ENCODE peak calls at places on chromosomes 13 and 19, in seven cellular contexts. One of them, this sample, is unnamed.
A peak's percentile ranks its signal among the peaks of the same experiment; 100 is the strongest.

GRCh38 chr19:50798943-50799851 is 9.0 kb downstream of the ACP4 start:
- DNase-seq in colonic mucosa: no peak
- DNase-seq in lower lobe of right lung: no peak
- DNase-seq in PC-3: no peak
- DNase-seq in CD8-positive, alpha-beta T cell: no peak
- DNase-seq in right lobe of liver: no peak
- DNase-seq in IMR-90: no peak
- DNase-seq in this sample: no peak

GRCh38 chr19:7550987-7551761 is 15.7 kb downstream of the PNPLA6 start:
- DNase-seq in right lobe of liver: no peak
- DNase-seq in lower lobe of right lung: peak; percentile 88
- DNase-seq in IMR-90: peak; percentile 30
- DNase-seq in colonic mucosa: peak; percentile 83
- DNase-seq in PC-3: peak; percentile 40
- DNase-seq in CD8-positive, alpha-beta T cell: peak; percentile 24
- DNase-seq in this sample: no peak

GRCh38 chr13:32136061-32136460 is 104.5 kb downstream of the FRY start:
- DNase-seq in right lobe of liver: no peak
- DNase-seq in CD8-positive, alpha-beta T cell: no peak
- DNase-seq in PC-3: no peak
- DNase-seq in lower lobe of right lung: no peak
- DNase-seq in colonic mucosa: no peak
- DNase-seq in IMR-90: no peak
- DNase-seq in this sample: no peak

GRCh38 chr19:5086725-5087439 is 118.0 kb downstream of the KDM4B start:
- DNase-seq in CD8-positive, alpha-beta T cell: no peak
- DNase-seq in colonic mucosa: no peak
- DNase-seq in lower lobe of right lung: no peak
- DNase-seq in PC-3: peak; percentile 29
- DNase-seq in right lobe of liver: no peak
- DNase-seq in IMR-90: no peak
- DNase-seq in this sample: no peak

GRCh38 chr19:29841559-29842367 is 30.0 kb downstream of the CCNE1 start:
- DNase-seq in PC-3: peak; percentile 44
- DNase-seq in right lobe of liver: no peak
- DNase-seq in lower lobe of right lung: no peak
- DNase-seq in CD8-positive, alpha-beta T cell: no peak
- DNase-seq in colonic mucosa: peak; percentile 31
- DNase-seq in IMR-90: peak; percentile 57
- DNase-seq in this sample: no peak

GRCh38 chr19:12155324-12155723 is 1.2 kb downstream of the ZNF625 start:
- DNase-seq in lower lobe of right lung: no peak
- DNase-seq in PC-3: peak; percentile 4
- DNase-seq in CD8-positive, alpha-beta T cell: no peak
- DNase-seq in right lobe of liver: no peak
- DNase-seq in IMR-90: no peak
- DNase-seq in colonic mucosa: no peak
- DNase-seq in this sample: no peak

GRCh38 chr19:37511821-37512220 is 5.1 kb downstream of the ZNF793 start:
- DNase-seq in lower lobe of right lung: no peak
- DNase-seq in colonic mucosa: no peak
- DNase-seq in PC-3: no peak
- DNase-seq in IMR-90: no peak
- DNase-seq in right lobe of liver: no peak
- DNase-seq in CD8-positive, alpha-beta T cell: no peak
- DNase-seq in this sample: no peak

GRCh38 chr13:44158055-44158655 is 215.5 kb upstream of the SERP2 start:
- DNase-seq in IMR-90: no peak
- DNase-seq in right lobe of liver: no peak
- DNase-seq in lower lobe of right lung: no peak
- DNase-seq in CD8-positive, alpha-beta T cell: no peak
- DNase-seq in colonic mucosa: no peak
- DNase-seq in PC-3: no peak
- DNase-seq in this sample: no peak

GRCh38 chr19:57747472-57747807 is 825 bp downstream of the ZNF776 start:
- DNase-seq in CD8-positive, alpha-beta T cell: no peak
- DNase-seq in lower lobe of right lung: no peak
- DNase-seq in IMR-90: no peak
- DNase-seq in PC-3: no peak
- DNase-seq in right lobe of liver: no peak
- DNase-seq in colonic mucosa: no peak
- DNase-seq in this sample: no peak

GRCh38 chr13:93118081-93118615 is 108.5 kb upstream of the GPC6 start:
- DNase-seq in colonic mucosa: no peak
- DNase-seq in PC-3: no peak
- DNase-seq in right lobe of liver: no peak
- DNase-seq in CD8-positive, alpha-beta T cell: no peak
- DNase-seq in IMR-90: no peak
- DNase-seq in lower lobe of right lung: no peak
- DNase-seq in this sample: no peak

GRCh38 chr19:45267296-45267695 is 16.2 kb downstream of the MARK4 start:
- DNase-seq in CD8-positive, alpha-beta T cell: no peak
- DNase-seq in IMR-90: no peak
- DNase-seq in lower lobe of right lung: no peak
- DNase-seq in colonic mucosa: no peak
- DNase-seq in right lobe of liver: no peak
- DNase-seq in PC-3: no peak
- DNase-seq in this sample: no peak

GRCh38 chr13:60286707-60287106 is 110.3 kb upstream of the TDRD3 start:
- DNase-seq in right lobe of liver: no peak
- DNase-seq in IMR-90: no peak
- DNase-seq in CD8-positive, alpha-beta T cell: no peak
- DNase-seq in lower lobe of right lung: no peak
- DNase-seq in colonic mucosa: no peak
- DNase-seq in PC-3: no peak
- DNase-seq in this sample: no peak

GRCh38 chr13:113833111-113833830 is 30.6 kb downstream of the GAS6 start:
- DNase-seq in lower lobe of right lung: peak; percentile 43
- DNase-seq in PC-3: no peak
- DNase-seq in IMR-90: no peak
- DNase-seq in colonic mucosa: no peak
- DNase-seq in right lobe of liver: no peak
- DNase-seq in CD8-positive, alpha-beta T cell: no peak
- DNase-seq in this sample: no peak

GRCh38 chr19:40280608-40281221 is 4.4 kb downstream of the AKT2 start:
- DNase-seq in right lobe of liver: peak; percentile 78
- DNase-seq in lower lobe of right lung: peak; percentile 28
- DNase-seq in CD8-positive, alpha-beta T cell: no peak
- DNase-seq in IMR-90: no peak
- DNase-seq in colonic mucosa: peak; percentile 91
- DNase-seq in PC-3: no peak
- DNase-seq in this sample: no peak

GRCh38 chr13:22740264-22740663 is 440.5 kb upstream of the SGCG start:
- DNase-seq in lower lobe of right lung: no peak
- DNase-seq in PC-3: peak; percentile 3
- DNase-seq in right lobe of liver: no peak
- DNase-seq in IMR-90: no peak
- DNase-seq in colonic mucosa: no peak
- DNase-seq in CD8-positive, alpha-beta T cell: no peak
- DNase-seq in this sample: no peak

GRCh38 chr13:112455476-112456059 is 79.4 kb downstream of the SPACA7 start:
- DNase-seq in right lobe of liver: no peak
- DNase-seq in IMR-90: no peak
- DNase-seq in colonic mucosa: no peak
- DNase-seq in PC-3: no peak
- DNase-seq in lower lobe of right lung: no peak
- DNase-seq in CD8-positive, alpha-beta T cell: no peak
- DNase-seq in this sample: no peak

GRCh38 chr19:5048091-5048726 is 79.3 kb downstream of the KDM4B start:
- DNase-seq in IMR-90: peak; percentile 67
- DNase-seq in CD8-positive, alpha-beta T cell: peak; percentile 46
- DNase-seq in right lobe of liver: peak; percentile 80
- DNase-seq in colonic mucosa: peak; percentile 85
- DNase-seq in PC-3: peak; percentile 92
- DNase-seq in lower lobe of right lung: peak; percentile 81
- DNase-seq in this sample: peak; percentile 37

GRCh38 chr13:85137516-85137915 is 661.7 kb downstream of the SLITRK6 start:
- DNase-seq in PC-3: no peak
- DNase-seq in lower lobe of right lung: no peak
- DNase-seq in IMR-90: no peak
- DNase-seq in colonic mucosa: no peak
- DNase-seq in right lobe of liver: no peak
- DNase-seq in CD8-positive, alpha-beta T cell: no peak
- DNase-seq in this sample: no peak

GRCh38 chr19:2032296-2032941 is 16.9 kb upstream of the BTBD2 start:
- DNase-seq in CD8-positive, alpha-beta T cell: peak; percentile 48
- DNase-seq in IMR-90: peak; percentile 65
- DNase-seq in colonic mucosa: peak; percentile 98
- DNase-seq in PC-3: peak; percentile 89
- DNase-seq in right lobe of liver: peak; percentile 96
- DNase-seq in lower lobe of right lung: peak; percentile 98
- DNase-seq in this sample: peak; percentile 85

GRCh38 chr19:23999821-24000610 is 85.3 kb downstream of the ZNF726 start:
- DNase-seq in colonic mucosa: no peak
- DNase-seq in IMR-90: no peak
- DNase-seq in CD8-positive, alpha-beta T cell: no peak
- DNase-seq in lower lobe of right lung: no peak
- DNase-seq in right lobe of liver: no peak
- DNase-seq in PC-3: no peak
- DNase-seq in this sample: no peak

GRCh38 chr19:24003537-24003936 is 83.5 kb upstream of the ZNF254 start:
- DNase-seq in lower lobe of right lung: no peak
- DNase-seq in IMR-90: no peak
- DNase-seq in CD8-positive, alpha-beta T cell: no peak
- DNase-seq in right lobe of liver: no peak
- DNase-seq in colonic mucosa: no peak
- DNase-seq in PC-3: no peak
- DNase-seq in this sample: no peak

GRCh38 chr19:24002256-24002945 is 84.6 kb upstream of the ZNF254 start:
- DNase-seq in CD8-positive, alpha-beta T cell: no peak
- DNase-seq in colonic mucosa: no peak
- DNase-seq in IMR-90: no peak
- DNase-seq in right lobe of liver: no peak
- DNase-seq in lower lobe of right lung: no peak
- DNase-seq in PC-3: no peak
- DNase-seq in this sample: no peak

GRCh38 chr19:23998568-23998967 is 83.9 kb downstream of the ZNF726 start:
- DNase-seq in right lobe of liver: no peak
- DNase-seq in IMR-90: no peak
- DNase-seq in lower lobe of right lung: no peak
- DNase-seq in CD8-positive, alpha-beta T cell: no peak
- DNase-seq in PC-3: no peak
- DNase-seq in colonic mucosa: no peak
- DNase-seq in this sample: no peak

DNA sequence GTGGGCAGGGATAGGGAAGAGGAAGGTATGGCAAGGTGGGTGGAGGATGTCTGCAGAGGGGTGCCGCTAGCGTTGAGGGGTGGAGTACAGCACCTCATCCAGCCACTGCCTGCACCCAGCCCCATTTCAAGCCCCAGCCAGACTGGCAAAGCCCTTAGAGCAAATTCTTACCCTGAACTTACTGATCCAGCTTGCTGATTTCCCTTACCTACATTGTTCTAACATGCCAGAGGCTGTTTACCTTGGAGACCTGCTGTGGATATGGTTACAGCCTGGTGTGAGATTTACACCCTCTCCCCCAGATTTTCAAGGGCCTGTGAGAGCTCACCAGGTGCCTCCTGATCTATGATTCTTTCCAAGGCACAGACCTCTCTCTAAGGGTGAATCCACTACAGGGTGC is 86.0 kb downstream of the ZNF726 start:
- DNase-seq in PC-3: no peak
- DNase-seq in IMR-90: no peak
- DNase-seq in colonic mucosa: no peak
- DNase-seq in right lobe of liver: no peak
- DNase-seq in lower lobe of right lung: no peak
- DNase-seq in CD8-positive, alpha-beta T cell: no peak
- DNase-seq in this sample: no peak
- H3K9me3 ChIP-seq in PC-3: peaks cover 24% of the 10 kb centered on the region
- H3K9me3 ChIP-seq in IMR-90: peaks cover 54% of the 10 kb centered on the region
- H3K9me3 ChIP-seq in colonic mucosa: no peaks in the 10 kb centered on the region
- H3K9me3 ChIP-seq in right lobe of liver: no peaks in the 10 kb centered on the region
- H3K9me3 ChIP-seq in lower lobe of right lung: peaks cover 10% of the 10 kb centered on the region
- H3K9me3 ChIP-seq in CD8-positive, alpha-beta T cell: peaks cover 4% of the 10 kb centered on the region
- H3K9me3 ChIP-seq in this sample: no peaks in the 10 kb centered on the region

GRCh38 chr19:17680235-17680722 is 7.9 kb downstream of the UNC13A start:
- DNase-seq in lower lobe of right lung: peak; percentile 83
- DNase-seq in CD8-positive, alpha-beta T cell: peak; percentile 57
- DNase-seq in right lobe of liver: peak; percentile 78
- DNase-seq in IMR-90: peak; percentile 62
- DNase-seq in colonic mucosa: peak; percentile 24
- DNase-seq in PC-3: peak; percentile 51
- DNase-seq in this sample: peak; percentile 60
- TF ChIP-seq CTCF in lower lobe of right lung: no peak
- TF ChIP-seq CTCF in CD8-positive, alpha-beta T cell: no peak
- TF ChIP-seq CTCF in right lobe of liver: no peak
- TF ChIP-seq CTCF in IMR-90: no peak
- TF ChIP-seq CTCF in colonic mucosa: no peak
- TF ChIP-seq CTCF in PC-3: no peak
- TF ChIP-seq CTCF in this sample: no peak

DNA sequence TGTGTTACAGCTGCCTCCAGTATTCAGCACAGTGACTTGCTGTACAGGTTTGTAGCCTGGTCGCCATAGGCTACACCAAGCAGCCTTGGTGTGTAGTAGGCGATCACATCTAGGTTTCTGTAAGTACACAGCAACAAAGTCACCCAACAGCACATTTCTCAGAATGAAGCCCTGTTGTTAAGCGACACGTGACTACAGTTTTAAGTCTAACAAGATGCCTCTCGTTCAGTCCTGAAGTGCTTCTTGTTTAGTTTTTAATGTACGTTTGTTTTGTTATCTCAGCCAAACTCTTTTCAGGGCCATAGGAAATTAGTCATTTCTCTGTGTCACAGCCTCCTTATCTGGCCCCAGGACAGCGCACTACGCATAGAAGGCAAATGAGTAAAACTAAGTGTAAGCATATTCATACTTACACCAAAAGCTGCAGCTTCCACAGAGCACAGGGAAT is 50.0 kb upstream of the GPR183 start:
- DNase-seq in right lobe of liver: no peak
- DNase-seq in lower lobe of right lung: no peak
- DNase-seq in CD8-positive, alpha-beta T cell: peak; percentile 53
- DNase-seq in colonic mucosa: no peak
- DNase-seq in IMR-90: peak; percentile 91
- DNase-seq in PC-3: peak; percentile 48
- DNase-seq in this sample: no peak
- H3K4me3 ChIP-seq in right lobe of liver: no peak overlapping the region
- H3K4me3 ChIP-seq in lower lobe of right lung: no peak overlapping the region
- H3K4me3 ChIP-seq in CD8-positive, alpha-beta T cell: peak overlapping the region; percentile 2
- H3K4me3 ChIP-seq in colonic mucosa: no peak overlapping the region
- H3K4me3 ChIP-seq in IMR-90: no peak overlapping the region
- H3K4me3 ChIP-seq in PC-3: no peak overlapping the region
- H3K4me3 ChIP-seq in this sample: no peak overlapping the region

DNA sequence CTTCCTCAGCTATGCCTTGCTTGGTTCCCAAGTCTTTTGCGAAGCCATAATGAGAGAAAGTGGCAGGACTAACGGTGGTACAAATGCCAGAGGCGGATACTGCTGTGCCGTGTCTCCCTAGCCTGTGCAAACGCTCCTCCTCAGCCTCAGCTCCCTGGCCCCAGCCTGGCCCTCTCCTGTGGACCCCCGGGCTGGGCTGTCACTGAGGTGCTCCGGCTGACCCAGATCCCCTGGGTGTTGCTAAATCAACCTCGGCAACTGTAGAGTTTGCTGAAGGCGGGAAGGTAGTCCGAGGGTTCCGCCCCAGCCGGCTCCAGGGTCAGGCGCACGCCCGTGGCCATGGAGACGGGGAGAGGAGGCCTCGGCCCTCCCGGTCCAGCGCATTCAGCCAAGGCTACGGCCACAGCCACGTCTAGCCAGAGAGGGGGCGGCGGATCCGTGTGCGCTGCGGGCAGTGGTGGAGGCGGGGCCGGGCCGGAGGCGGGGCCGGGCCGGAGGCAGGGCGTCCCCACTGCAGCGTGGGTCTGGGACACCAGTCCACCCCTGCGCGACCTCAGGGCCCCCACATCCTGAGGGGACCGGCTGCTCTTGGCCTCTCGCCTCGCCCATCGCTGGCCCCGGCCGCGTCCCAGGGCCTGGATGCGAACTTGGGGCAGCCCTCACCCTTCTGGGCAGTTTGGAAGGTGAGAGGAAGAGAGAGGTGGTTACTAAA is 16.4 kb upstream of the ZNF492 start:
- DNase-seq in colonic mucosa: no peak
- DNase-seq in CD8-positive, alpha-beta T cell: no peak
- DNase-seq in right lobe of liver: no peak
- DNase-seq in IMR-90: no peak
- DNase-seq in PC-3: no peak
- DNase-seq in lower lobe of right lung: no peak
- DNase-seq in this sample: no peak
- H3K9me3 ChIP-seq in colonic mucosa: no peaks in the 10 kb centered on the region
- H3K9me3 ChIP-seq in CD8-positive, alpha-beta T cell: no peaks in the 10 kb centered on the region
- H3K9me3 ChIP-seq in right lobe of liver: no peaks in the 10 kb centered on the region
- H3K9me3 ChIP-seq in IMR-90: peaks cover 25% of the 10 kb centered on the region
- H3K9me3 ChIP-seq in PC-3: no peaks in the 10 kb centered on the region
- H3K9me3 ChIP-seq in lower lobe of right lung: no peaks in the 10 kb centered on the region
- H3K9me3 ChIP-seq in this sample: no peaks in the 10 kb centered on the region